ENCODE peak calls at places on chromosomes 3 and 15, in seven cellular contexts. A is ovary; O is 8988T; K is HAP-1; V is CD4-positive, alpha-beta T cell; X is AG08396; W is GM03348. H is an unnamed sample.

GRCh38 chr15:56165234-56165633 is 78.4 kb downstream of the RFX7 start:
- DNase-seq in A (no peak), O (no peak), K (no peak), V (no peak), X (no peak), W (no peak), H (no peak)

GRCh38 chr3:162769559-162769958 is 1273.0 kb downstream of the OTOL1 start:
- DNase-seq in A (no peak), O (no peak), K (no peak), V (no peak), X (no peak), W (no peak), H (no peak)

GRCh38 chr3:193857996-193858395 is 265.0 kb downstream of the OPA1 start:
- DNase-seq in A (no peak), O (no peak), K (no peak), V (no peak), X (peak; percentile 67), W (peak; percentile 64), H (no peak)

GRCh38 chr3:43207628-43208085 is 78.7 kb upstream of the SNRK start:
- DNase-seq in A (no peak), O (no peak), K (no peak), V (no peak), X (no peak), W (no peak), H (no peak)

GRCh38 chr3:123745184-123745855 is 138.8 kb downstream of the MYLK start:
- DNase-seq in A (no peak), O (no peak), K (no peak), V (no peak), X (no peak), W (no peak), H (no peak)

GRCh38 chr3:89954135-89954534 is 846.7 kb downstream of the EPHA3 start:
- DNase-seq in A (no peak), O (no peak), K (no peak), V (no peak), X (no peak), W (no peak), H (no peak)

GRCh38 chr3:183108002-183108449 is 8.7 kb upstream of the MCCC1 start:
- DNase-seq in A (no peak), O (no peak), K (no peak), V (no peak), X (no peak), W (no peak), H (no peak)

GRCh38 chr3:193711523-193711963 is 118.5 kb downstream of the OPA1 start:
- DNase-seq in A (no peak), O (no peak), K (no peak), V (no peak), X (no peak), W (no peak), H (no peak)

GRCh38 chr3:191997579-191998268 is 536.8 kb downstream of the PYDC2 start:
- DNase-seq in A (no peak), O (no peak), K (peak; percentile 17), V (no peak), X (no peak), W (no peak), H (no peak)

H was measured in ureter.